ENCODE peak calls at places on chromosomes 5 and 9, in five cellular contexts. K is substantia nigra; Q is activated T-cell treated with anti-CD3 and anti-CD28 coated beads, Interleukin-2, amount 50 U/mL, for 48 hours; H is LHCN-M2; W is anterior cingulate cortex. D is an unnamed sample.

GRCh38 chr5:109125755-109126429 is 283.9 kb downstream of the PJA2 start:
- DNase-seq in W (no peak), H (peak; percentile 70), Q (no peak), K (no peak), D (no peak)

GRCh38 chr5:180007582-180007981 is 64.0 kb downstream of the RNF130 start:
- DNase-seq in K (no peak), W (no peak), Q (no peak), H (no peak), D (peak; percentile 95)

GRCh38 chr5:174097486-174098185 is 52.1 kb downstream of the NSG2 start:
- DNase-seq in Q (no peak), W (no peak), H (no peak), K (no peak), D (no peak)

GRCh38 chr5:15009420-15009819 is 137.8 kb upstream of the ANKH start:
- DNase-seq in Q (no peak), W (no peak), K (no peak), H (peak; percentile 80), D (no peak)

GRCh38 chr5:17132444-17133083 is 84.9 kb upstream of the BASP1 start:
- DNase-seq in K (no peak), W (no peak), Q (no peak), H (peak; percentile 44), D (no peak)

GRCh38 chr9:124769451-124770358 is 1.4 kb downstream of the NR6A1 start:
- DNase-seq in W (no peak), Q (peak; percentile 49), H (no peak), K (no peak), D (no peak)

GRCh38 chr9:78011037-78011436 is 20.6 kb downstream of the GNAQ start:
- DNase-seq in W (no peak), H (no peak), K (no peak), Q (no peak), D (no peak)

GRCh38 chr9:87840126-87840525 is 42.6 kb upstream of the SPATA31E1 start:
- DNase-seq in H (no peak), W (no peak), K (no peak), Q (no peak), D (no peak)

GRCh38 chr9:114671605-114672004 is 10.4 kb downstream of the TEX48 start:
- DNase-seq in K (no peak), Q (no peak), W (no peak), H (no peak), D (no peak)

GRCh38 chr5:1564824-1565736 is 41.3 kb upstream of the LPCAT1 start:
- DNase-seq in Q (no peak), H (no peak), W (no peak), K (no peak), D (no peak)

GRCh38 chr5:38468202-38468656 is 88.2 kb downstream of the LIFR start:
- DNase-seq in Q (no peak), K (no peak), H (peak; percentile 98), W (no peak), D (no peak)

GRCh38 chr5:175892401-175892800 is 21.0 kb downstream of the CPLX2 start:
- DNase-seq in W (no peak), K (no peak), H (no peak), Q (no peak), D (no peak)